ENCODE peak calls at places on chromosomes 1 and 21, in ten cellular contexts. Z is M059J; J is hippocampal formation; W is T-helper 2 cell; X is Daoy; C is activated CD4-positive, alpha-beta T cell treated with anti-CD3 and anti-CD28 coated beads, Interleukin-2, amount 10 ng/mL, durations not matched to agents 7 days and 5 days; E is body of pancreas; M is AG10803; D is activated naive CD8-positive, alpha-beta T cell treated with anti-CD3 and anti-CD28 coated beads, Interleukin-2, amount 50 U/mL, for 16 hours; K is amniotic stem cell. B is an unnamed sample.

GRCh38 chr1:232142403-232143314 is 487.3 kb downstream of the SIPA1L2 start:
- DNase-seq in Z (peak), J (peak), W (no peak), X (peak), C (no peak), E (peak), M (peak), D (no peak), K (peak), B (peak)

GRCh38 chr1:32989160-32989894 is 24.7 kb upstream of the RNF19B start:
- DNase-seq in Z (peak), J (no peak), W (peak), X (peak), C (peak), E (peak), M (peak), D (no peak), K (peak), B (peak)

GRCh38 chr1:168273575-168273974 is 7.1 kb upstream of the TBX19 start:
- DNase-seq in Z (peak), J (no peak), W (no peak), X (no peak), C (no peak), E (no peak), M (peak), D (no peak), K (no peak), B (no peak)

GRCh38 chr21:34986561-34987533 is 62.3 kb downstream of the RUNX1 start:
- DNase-seq in Z (peak), J (no peak), W (peak), X (peak), C (peak), E (no peak), M (peak), D (peak), K (no peak), B (peak)

GRCh38 chr1:174968750-174969244 is 30.9 kb upstream of the CACYBP start:
- DNase-seq in Z (peak), J (no peak), W (no peak), X (peak), C (peak), E (no peak), M (peak), D (no peak), K (no peak), B (peak)

GRCh38 chr1:81880781-81881180 is 80.0 kb downstream of the ADGRL2 start:
- DNase-seq in Z (no peak), J (no peak), W (no peak), X (no peak), C (no peak), E (no peak), M (no peak), D (no peak), K (no peak), B (no peak)

GRCh38 chr1:175725684-175726083 is 17.7 kb downstream of the TNR start:
- DNase-seq in Z (peak), J (no peak), W (no peak), X (peak), C (peak), E (no peak), M (no peak), D (no peak), K (no peak), B (peak)

GRCh38 chr1:170730443-170730842 is 66.5 kb downstream of the PRRX1 start:
- DNase-seq in Z (no peak), J (no peak), W (no peak), X (peak), C (no peak), E (no peak), M (peak), D (no peak), K (no peak), B (peak)

GRCh38 chr1:80212958-80213357 is 1206.4 kb upstream of the ADGRL4 start:
- DNase-seq in Z (no peak), J (no peak), W (no peak), X (no peak), C (no peak), E (no peak), M (no peak), D (no peak), K (no peak), B (no peak)

GRCh38 chr1:54937469-54937868 is 43.0 kb upstream of the TMEM61 start:
- DNase-seq in Z (peak), J (no peak), W (no peak), X (peak), C (no peak), E (no peak), M (no peak), D (no peak), K (no peak), B (peak)

B was measured in PC-3.